ENCODE peak calls at places on chromosomes 11 and 22, in ten cellular contexts. G is T-helper 9 cell; E is activated T-cell treated with anti-CD3 and anti-CD28 coated beads, Interleukin-2, amount 50 U/mL, for 72 hours; M is stimulated activated CD4-positive, alpha-beta T cell treated with anti-CD3 and anti-CD28 coated beads, Interleukin-2, amount 100 ng/mL, for 48 hours; A is HTR-8/SVneo; Y is GM23338; V is activated T-helper 1 cell treated with anti-CD3 and anti-CD28 coated beads, Interleukin-12 subunit alpha, Interleukin-12 subunit beta, Interleukin-2, Interleukin-4 antibody, amounts not matched to agents 30 ng/mL and 10 ng/mL and 1 ng/mL, durations not matched to agents 14 hours and 24 hours and 36 hours; T is naive thymus-derived CD8-positive, alpha-beta T cell; H is NCI-H345; U is activated CD4-positive, alpha-beta memory T cell treated with anti-CD3 and anti-CD28 coated beads for 36 hours. J is an unnamed sample.

GRCh38 chr11:34356576-34356917 is 1.3 kb downstream of the ABTB2 start:
- DNase-seq in U (no peak), M (no peak), G (no peak), V (no peak), A (no peak), E (no peak), H (no peak), T (no peak), Y (peak), J (no peak)

GRCh38 chr11:69588270-69588669 is 52.7 kb upstream of the CCND1 start:
- DNase-seq in T (no peak), M (no peak), V (no peak), E (no peak), U (no peak), H (no peak), A (peak), G (no peak), Y (peak), J (no peak)

GRCh38 chr22:30413001-30413400 is 12.6 kb upstream of the MTFP1 start:
- DNase-seq in V (no peak), E (no peak), M (no peak), A (no peak), T (no peak), H (no peak), G (no peak), Y (no peak), U (no peak), J (no peak)

GRCh38 chr11:1830500-1831223 is 4.1 kb upstream of the SYT8 start:
- DNase-seq in A (peak), E (no peak), H (peak), M (no peak), Y (no peak), U (no peak), T (no peak), V (no peak), G (no peak), J (peak)

GRCh38 chr11:77761481-77761880 is 59.0 kb downstream of the RSF1 start:
- DNase-seq in U (no peak), M (no peak), H (no peak), E (no peak), G (no peak), T (no peak), V (no peak), Y (no peak), A (no peak), J (no peak)

GRCh38 chr11:6968816-6969215 is 42.6 kb downstream of the ZNF215 start:
- DNase-seq in A (no peak), V (no peak), G (no peak), T (no peak), H (no peak), U (no peak), Y (no peak), E (no peak), M (no peak), J (no peak)

GRCh38 chr22:19675428-19675827 is 38.9 kb upstream of the SEPTIN5 start:
- DNase-seq in H (no peak), G (no peak), M (no peak), V (no peak), A (no peak), T (no peak), E (no peak), Y (no peak), U (no peak), J (no peak)

GRCh38 chr11:70225629-70226582 is 22.8 kb downstream of the FADD start:
- DNase-seq in U (no peak), E (no peak), Y (no peak), V (no peak), G (no peak), A (no peak), H (no peak), M (no peak), T (no peak), J (peak)

GRCh38 chr11:24267015-24267414 is 229.8 kb upstream of the LUZP2 start:
- DNase-seq in M (no peak), T (no peak), V (no peak), E (no peak), U (no peak), H (no peak), G (no peak), Y (peak), A (no peak), J (no peak)

GRCh38 chr11:31325162-31325561 is 44.4 kb downstream of the DCDC1 start:
- DNase-seq in G (no peak), Y (no peak), H (no peak), M (no peak), A (peak), V (no peak), U (no peak), E (no peak), T (no peak), J (no peak)

GRCh38 chr22:31151872-31152271 is 8.1 kb upstream of the RNF185 start:
- DNase-seq in M (no peak), T (no peak), A (no peak), H (no peak), G (no peak), Y (no peak), E (no peak), U (no peak), V (no peak), J (no peak)

GRCh38 chr22:40721266-40721665 is 42.0 kb downstream of the MCHR1 start:
- DNase-seq in V (no peak), U (no peak), H (peak), A (peak), T (no peak), E (no peak), G (no peak), M (no peak), Y (peak), J (no peak)

GRCh38 chr11:84564180-84564866 is 1062.8 kb downstream of the DLG2 start:
- DNase-seq in E (peak), Y (peak), G (no peak), H (peak), T (no peak), A (peak), V (no peak), U (peak), M (peak), J (no peak)

GRCh38 chr11:96013459-96014213 is 89.7 kb upstream of the MTMR2 start:
- DNase-seq in H (no peak), Y (no peak), G (no peak), V (no peak), T (peak), U (no peak), M (no peak), E (peak), A (no peak), J (no peak)

J was measured in lower lobe of right lung.